ENCODE peak calls at places on chromosomes 5 and 9, in eight cellular contexts. M is cardiac fibroblast, H is bronchial epithelial cell, Y is GM06990, E is HFFc6, R is right atrium auricular region, K is HFF-Myc, S is GM13977. V is an unnamed sample.

GRCh38 chr9:84894859-84895258 is 225.3 kb downstream of the NTRK2 start:
- DNase-seq in Y (no peak), M (no peak), S (no peak), R (no peak), E (no peak), K (no peak), H (no peak), V (no peak)

GRCh38 chr5:32713396-32714381 is 2.6 kb downstream of the NPR3 start:
- DNase-seq in M (peak; percentile 13), H (peak; percentile 64), R (no peak), S (peak; percentile 28), K (no peak), E (peak; percentile 62), Y (peak; percentile 9), V (peak; percentile 48)

GRCh38 chr9:123695391-123695790 is 234.5 kb downstream of the DENND1A start:
- DNase-seq in Y (no peak), H (peak; percentile 13), S (no peak), E (peak; percentile 55), K (no peak), R (no peak), M (no peak), V (no peak)

GRCh38 chr9:109699019-109699418 is 81.0 kb upstream of the PALM2AKAP2 start:
- DNase-seq in E (peak; percentile 18), M (no peak), Y (no peak), H (peak; percentile 18), S (no peak), K (no peak), R (no peak), V (no peak)

GRCh38 chr5:139137703-139138102 is 60.5 kb downstream of the SIL1 start:
- DNase-seq in M (peak; percentile 72), S (no peak), Y (no peak), R (no peak), H (peak; percentile 37), E (peak; percentile 6), K (no peak), V (no peak)

GRCh38 chr9:124662561-124662960 is 108.5 kb downstream of the NR6A1 start:
- DNase-seq in M (no peak), E (no peak), S (no peak), K (no peak), R (no peak), Y (no peak), H (no peak), V (no peak)

GRCh38 chr5:142097681-142098080 is 10.9 kb upstream of the NDFIP1 start:
- DNase-seq in Y (no peak), E (peak; percentile 52), R (no peak), S (no peak), H (peak; percentile 96), K (no peak), M (no peak), V (no peak)

GRCh38 chr5:171365351-171365750 is 22.3 kb upstream of the NPM1 start:
- DNase-seq in H (no peak), M (peak; percentile 13), K (no peak), S (no peak), E (no peak), Y (no peak), R (no peak), V (peak; percentile 21)

GRCh38 chr5:95646569-95647330 is at the start of gene RFESD:
- DNase-seq in Y (peak; percentile 97), M (peak; percentile 96), H (peak; percentile 84), R (peak; percentile 100), K (peak; percentile 76), E (peak; percentile 96), S (peak; percentile 89), V (peak; percentile 97)

GRCh38 chr9:98908897-98909634 is 34.6 kb upstream of the COL15A1 start:
- DNase-seq in M (peak; percentile 33), Y (no peak), R (peak; percentile 0), S (no peak), H (no peak), K (no peak), E (peak; percentile 45), V (no peak)

GRCh38 chr9:71734953-71735352 is 33.4 kb downstream of the CEMIP2 start:
- DNase-seq in Y (no peak), E (no peak), H (no peak), S (no peak), K (no peak), R (no peak), M (no peak), V (no peak)

GRCh38 chr5:136249678-136250266 is 56.8 kb upstream of the SMIM32 start:
- DNase-seq in R (no peak), H (peak; percentile 62), K (peak; percentile 19), M (peak; percentile 78), E (peak; percentile 51), Y (no peak), S (peak; percentile 27), V (peak; percentile 75)

GRCh38 chr5:113378960-113379541 is 55.7 kb downstream of the TSSK1B start:
- DNase-seq in R (no peak), Y (no peak), H (peak; percentile 72), S (peak; percentile 63), K (peak; percentile 21), E (peak; percentile 38), M (peak; percentile 68), V (peak; percentile 72)

GRCh38 chr9:13354733-13355132 is 75.2 kb upstream of the MPDZ start:
- DNase-seq in Y (no peak), R (no peak), S (no peak), E (no peak), H (peak; percentile 39), K (no peak), M (peak; percentile 19), V (no peak)

GRCh38 chr9:108684288-108685025 is 171.3 kb downstream of the ACTL7B start:
- DNase-seq in S (no peak), E (no peak), Y (no peak), R (peak; percentile 9), M (no peak), H (no peak), K (no peak), V (no peak)

GRCh38 chr9:113976915-113977314 is 100.8 kb downstream of the ZNF618 start:
- DNase-seq in H (no peak), Y (no peak), M (no peak), S (no peak), K (no peak), R (no peak), E (no peak), V (no peak)

GRCh38 chr9:131204285-131204684 is 72.0 kb downstream of the FAM78A start:
- DNase-seq in H (no peak), K (no peak), R (no peak), E (no peak), S (no peak), M (no peak), Y (no peak), V (no peak)

GRCh38 chr5:7412369-7412768 is 16.4 kb downstream of the ADCY2 start:
- DNase-seq in M (no peak), K (no peak), Y (no peak), E (no peak), R (no peak), S (no peak), H (no peak), V (no peak)

GRCh38 chr5:88881566-88881965 is 1.4 kb downstream of the MEF2C start:
- DNase-seq in M (peak; percentile 44), E (no peak), R (no peak), K (no peak), Y (no peak), S (no peak), H (no peak), V (no peak)

GRCh38 chr9:76718166-76718565 is 46.1 kb upstream of the PCA3 start:
- DNase-seq in M (no peak), K (no peak), S (no peak), H (no peak), Y (no peak), E (no peak), R (no peak), V (no peak)
- TF ChIP-seq CTCF in M (peak; percentile 22), K (peak; percentile 8), S (peak; percentile 9), H (no peak), Y (no peak), E (peak; percentile 21), R (no peak), V (peak; percentile 22)

GRCh38 chr9:138060365-138060764 is 182.8 kb downstream of the CACNA1B start:
- DNase-seq in R (no peak), S (no peak), M (no peak), H (no peak), E (no peak), Y (no peak), K (no peak), V (no peak)

GRCh38 chr9:138060881-138061280 is 183.3 kb downstream of the CACNA1B start:
- DNase-seq in M (no peak), E (no peak), Y (no peak), S (no peak), R (no peak), H (no peak), K (no peak), V (no peak)

GRCh38 chr9:138062196-138062595 is 184.6 kb downstream of the CACNA1B start:
- DNase-seq in M (no peak), E (no peak), R (no peak), K (no peak), H (no peak), Y (no peak), S (no peak), V (no peak)

GRCh38 chr9:138063033-138063432 is 185.5 kb downstream of the CACNA1B start:
- DNase-seq in Y (no peak), S (no peak), M (no peak), R (no peak), E (no peak), H (no peak), K (no peak), V (no peak)

DNA sequence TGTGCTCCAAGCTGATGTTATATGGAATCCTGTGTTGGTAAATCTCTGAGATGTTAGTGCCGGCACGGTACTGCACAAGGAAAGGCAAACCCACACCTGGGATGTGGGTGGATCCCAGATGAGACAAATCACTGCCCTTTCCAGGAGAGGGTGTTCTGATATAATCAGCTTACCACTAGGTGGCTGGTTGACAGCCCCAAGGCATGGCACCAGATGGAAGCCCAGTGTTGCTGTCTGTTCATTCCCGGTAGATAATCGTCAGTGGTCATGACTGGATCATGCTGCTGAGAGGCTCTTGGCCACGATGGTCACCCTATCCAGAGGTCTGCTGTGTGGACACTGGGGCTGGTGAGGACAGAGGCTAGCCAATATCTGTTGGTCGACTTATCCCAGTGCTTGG is 184.0 kb downstream of the CACNA1B start:
- DNase-seq in R (no peak), S (no peak), Y (no peak), E (no peak), K (no peak), M (no peak), H (no peak), V (no peak)
- TF ChIP-seq CTCF in R (no peak), S (no peak), Y (no peak), E (no peak), K (no peak), M (no peak), H (no peak), V (no peak)

GRCh38 chr5:132753135-132753987 is 6.1 kb downstream of the CCNI2 start:
- DNase-seq in R (no peak), M (no peak), S (no peak), Y (no peak), K (no peak), H (no peak), E (no peak), V (no peak)
- TF ChIP-seq CTCF in R (peak; percentile 14), M (no peak), S (peak; percentile 12), Y (no peak), K (no peak), H (no peak), E (peak; percentile 31), V (no peak)

DNA sequence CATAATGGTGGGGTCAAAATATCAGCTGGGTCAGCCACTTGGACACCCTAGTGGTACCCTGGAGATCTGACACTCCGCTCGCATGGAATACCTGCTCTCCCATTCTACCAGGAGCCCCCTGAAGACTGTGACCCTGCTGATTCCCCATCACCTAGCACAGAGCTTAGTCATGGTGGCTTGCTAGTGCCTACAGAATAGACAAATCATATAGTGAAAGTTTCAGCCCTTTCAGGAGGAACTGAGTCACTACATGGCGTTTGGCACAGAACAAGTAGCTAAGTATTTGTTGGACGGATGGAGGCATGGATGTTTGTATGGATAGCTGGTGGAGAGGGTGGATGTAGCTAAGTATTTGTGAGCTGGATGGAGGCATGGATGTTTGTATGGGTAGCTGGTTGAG is 65.3 kb downstream of the LMX1B start:
- DNase-seq in H (peak; percentile 50), S (no peak), Y (no peak), K (no peak), E (no peak), R (no peak), M (no peak), V (no peak)
- TF ChIP-seq CTCF in H (no peak), S (no peak), Y (no peak), K (no peak), E (peak; percentile 23), R (no peak), M (no peak), V (no peak)